ENCODE peak calls at places on chromosomes 16 and 17, in eight cellular contexts. W is AG09309, E is ecto neural progenitor cell, C is psoas muscle, Z is H7, D is upper lobe of left lung, V is LHCN-M2, P is heart right ventricle. S is an unnamed sample.

GRCh38 chr17:14205992-14206461 is 30.6 kb downstream of the CDRT15 start:
- DNase-seq in P (peak), Z (peak), V (peak), E (no peak), W (no peak), D (peak), C (peak), S (no peak)

GRCh38 chr17:6544011-6544370 is 12.4 kb downstream of the PITPNM3 start:
- DNase-seq in V (no peak), C (no peak), P (no peak), E (no peak), Z (no peak), W (no peak), D (no peak), S (no peak)

GRCh38 chr16:84690088-84690819 is 9.5 kb upstream of the USP10 start:
- DNase-seq in Z (no peak), P (no peak), C (no peak), E (no peak), V (no peak), W (no peak), D (no peak), S (no peak)

GRCh38 chr17:78585231-78585630 is 8.0 kb upstream of the DNAH17 start:
- DNase-seq in D (no peak), V (no peak), C (no peak), E (no peak), W (no peak), P (no peak), Z (no peak), S (no peak)

GRCh38 chr17:45405250-45406086 is 27.2 kb downstream of the ARHGAP27 start:
- DNase-seq in E (peak), D (no peak), W (no peak), C (no peak), Z (peak), P (no peak), V (no peak), S (no peak)

GRCh38 chr16:74651841-74652240 is 14.8 kb downstream of the RFWD3 start:
- DNase-seq in P (no peak), V (no peak), E (no peak), Z (no peak), D (no peak), C (no peak), W (no peak), S (no peak)

GRCh38 chr17:56754523-56755208 is 79.1 kb downstream of the C17orf67 start:
- DNase-seq in D (no peak), V (peak), E (no peak), W (no peak), P (no peak), Z (peak), C (no peak), S (no peak)

GRCh38 chr16:14362774-14363371 is 267.2 kb downstream of the PARN start:
- DNase-seq in W (no peak), C (no peak), P (no peak), E (no peak), Z (no peak), D (no peak), V (no peak), S (no peak)

GRCh38 chr17:2084766-2085647 is 30.1 kb downstream of the HIC1 start:
- DNase-seq in D (no peak), W (peak), C (peak), P (peak), Z (peak), V (peak), E (no peak), S (no peak)

GRCh38 chr16:4404247-4404966 is 12.0 kb downstream of the CORO7 start:
- DNase-seq in C (no peak), D (no peak), W (no peak), Z (peak), P (no peak), V (peak), E (peak), S (no peak)

GRCh38 chr17:48626470-48627241 is 498 bp upstream of the HOXB9 start:
- DNase-seq in V (peak), C (no peak), P (no peak), E (no peak), Z (peak), W (no peak), D (no peak), S (no peak)

GRCh38 chr16:3965306-3965705 is 84.8 kb upstream of the CREBBP start:
- DNase-seq in Z (peak), D (no peak), E (no peak), P (no peak), W (no peak), C (no peak), V (no peak), S (no peak)

GRCh38 chr17:77209330-77209748 is 68.6 kb downstream of the SEC14L1 start:
- DNase-seq in E (no peak), Z (no peak), W (no peak), P (no peak), C (no peak), V (no peak), D (no peak), S (no peak)

GRCh38 chr16:81266680-81267095 is 28.2 kb downstream of the BCO1 start:
- DNase-seq in D (no peak), P (no peak), Z (no peak), W (no peak), E (no peak), C (no peak), V (peak), S (no peak)